ENCODE peak calls at places on chromosome 22, in nine cellular contexts. L, X, A, E, G, M, Z, K and F are unnamed samples.

GRCh38 chr22:26567610-26568009 is 22.3 kb downstream of the TPST2 start:
- DNase-seq in M (no peak), G (no peak), Z (no peak), K (no peak), A (no peak), X (no peak), E (no peak), L (no peak), F (no peak)

GRCh38 chr22:17915676-17916075 is 108.7 kb downstream of the MICAL3 start:
- DNase-seq in E (no peak), Z (no peak), X (no peak), M (no peak), L (no peak), A (no peak), G (no peak), K (no peak), F (no peak)

GRCh38 chr22:43393132-43393844 is 18.5 kb upstream of the MPPED1 start:
- DNase-seq in X (no peak), E (no peak), K (no peak), G (no peak), M (no peak), Z (no peak), L (no peak), A (no peak), F (no peak)

GRCh38 chr22:26079009-26079408 is 90.3 kb upstream of the SEZ6L start:
- DNase-seq in M (no peak), K (no peak), E (peak), X (no peak), Z (no peak), A (no peak), G (no peak), L (no peak), F (no peak)

GRCh38 chr22:21703684-21704316 is 31.8 kb downstream of the YPEL1 start:
- DNase-seq in G (no peak), X (no peak), K (no peak), M (no peak), E (no peak), Z (no peak), L (no peak), A (no peak), F (no peak)

GRCh38 chr22:20580179-20580578 is 72.8 kb downstream of the MED15 start:
- DNase-seq in M (no peak), E (no peak), G (no peak), K (no peak), L (no peak), A (no peak), X (no peak), Z (no peak), F (no peak)

GRCh38 chr22:17815703-17816254 is 41.5 kb upstream of the BID start:
- DNase-seq in M (no peak), E (no peak), G (no peak), Z (no peak), K (no peak), X (no peak), A (no peak), L (no peak), F (no peak)

GRCh38 chr22:24744638-24745037 is 29.9 kb downstream of the PIWIL3 start:
- DNase-seq in K (no peak), M (no peak), L (no peak), Z (no peak), X (no peak), G (no peak), A (no peak), E (no peak), F (no peak)

GRCh38 chr22:46845281-46846153 is 83.1 kb downstream of the TBC1D22A start:
- DNase-seq in K (no peak), L (no peak), A (no peak), X (no peak), E (peak), Z (no peak), G (no peak), M (no peak), F (peak)

GRCh38 chr22:32542332-32543019 is 67.9 kb downstream of the FBXO7 start:
- DNase-seq in L (no peak), X (no peak), M (no peak), E (no peak), Z (no peak), A (no peak), K (no peak), G (no peak), F (no peak)

GRCh38 chr22:22040908-22041307 is 58.3 kb upstream of the TOP3B start:
- DNase-seq in E (no peak), L (no peak), M (no peak), X (no peak), A (no peak), K (no peak), Z (no peak), G (no peak), F (no peak)

GRCh38 chr22:50146440-50147228 is 23.9 kb upstream of the PANX2 start:
- DNase-seq in A (no peak), Z (peak), X (peak), K (no peak), E (peak), G (peak), L (peak), M (no peak), F (no peak)

GRCh38 chr22:49553076-49553475 is 274.6 kb downstream of the BRD1 start:
- DNase-seq in X (no peak), A (no peak), L (no peak), E (no peak), M (no peak), K (no peak), G (no peak), Z (no peak), F (no peak)

GRCh38 chr22:20807315-20807752 is 33.4 kb downstream of the SERPIND1 start:
- DNase-seq in Z (peak), K (no peak), G (no peak), A (no peak), X (peak), M (peak), E (peak), L (peak), F (no peak)

GRCh38 chr22:20488946-20489345 is 6.6 kb downstream of the KLHL22 start:
- DNase-seq in A (no peak), G (no peak), K (no peak), L (no peak), Z (no peak), X (no peak), E (no peak), M (no peak), F (no peak)

GRCh38 chr22:32991353-32992115 is 66.6 kb downstream of the SYN3 start:
- DNase-seq in K (no peak), Z (no peak), E (peak), X (no peak), A (no peak), G (peak), L (peak), M (no peak), F (no peak)

GRCh38 chr22:24465566-24465965 is 29.6 kb upstream of the UPB1 start:
- DNase-seq in Z (no peak), M (no peak), K (no peak), E (peak), G (no peak), X (peak), L (peak), A (no peak), F (peak)

GRCh38 chr22:49461674-49462073 is 366.0 kb downstream of the BRD1 start:
- DNase-seq in M (no peak), Z (no peak), X (no peak), L (no peak), G (no peak), K (no peak), E (no peak), A (no peak), F (no peak)

GRCh38 chr22:32448980-32449379 is 15.3 kb downstream of the BPIFC start:
- DNase-seq in E (no peak), M (no peak), A (no peak), X (no peak), K (no peak), L (no peak), Z (no peak), G (no peak), F (no peak)

GRCh38 chr22:31637938-31638618 is 23.9 kb downstream of the PISD start:
- DNase-seq in E (no peak), Z (no peak), L (peak), X (no peak), A (no peak), G (no peak), K (no peak), M (no peak), F (no peak)

GRCh38 chr22:26466196-26466595 is 17.4 kb downstream of the HPS4 start:
- DNase-seq in L (no peak), M (no peak), X (no peak), K (no peak), G (no peak), E (peak), Z (peak), A (no peak), F (no peak)

GRCh38 chr22:26565181-26565580 is 24.8 kb downstream of the TPST2 start:
- DNase-seq in M (no peak), X (no peak), K (no peak), Z (no peak), A (no peak), L (no peak), G (no peak), E (no peak), F (no peak)

GRCh38 chr22:37032535-37033460 is 13.3 kb downstream of the MPST start:
- DNase-seq in M (no peak), Z (no peak), A (no peak), L (peak), E (peak), G (peak), K (no peak), X (no peak), F (no peak)
- H3K4me3 ChIP-seq in M (no peak), Z (no peak), A (no peak), L (no peak), E (no peak), G (no peak), K (no peak), X (no peak), F (no peak)

DNA sequence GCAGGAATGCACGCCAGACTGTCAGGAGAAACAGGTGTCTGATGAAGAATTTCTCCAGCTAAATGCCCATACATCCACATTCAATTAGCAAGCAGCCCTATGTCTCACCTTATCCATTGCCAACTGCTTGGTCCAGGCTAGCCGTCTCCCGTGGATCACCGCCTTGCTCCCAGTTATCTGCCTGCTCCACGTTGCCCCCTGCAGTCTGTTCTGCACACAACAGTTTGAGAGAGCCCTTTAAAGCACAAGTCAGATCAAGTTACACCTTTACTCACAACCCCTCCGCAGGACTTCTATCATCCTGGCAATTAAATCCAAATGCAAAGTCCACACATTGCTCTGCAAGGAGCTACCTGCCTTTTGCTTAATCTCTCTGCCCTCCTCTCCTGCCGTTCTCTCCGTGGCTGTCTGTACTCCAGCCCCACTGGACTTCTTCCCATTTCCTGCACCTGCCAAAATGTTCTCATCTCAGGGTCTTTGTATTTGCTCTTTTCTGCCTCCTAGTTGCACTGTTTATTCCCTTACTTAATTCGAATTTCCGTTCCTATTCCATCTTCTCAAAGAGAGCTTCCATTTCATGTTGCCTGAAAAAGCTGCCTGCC is 185.3 kb upstream of the LARGE1 start:
- DNase-seq in Z (no peak), A (no peak), K (peak), L (peak), G (peak), X (no peak), E (no peak), M (no peak), F (no peak)
- TF ChIP-seq CTCF in Z (peak), A (peak), K (peak), L (peak), G (peak), X (no peak), E (no peak), M (peak), F (no peak)

GRCh38 chr22:36411589-36412258 is 24.0 kb upstream of the MYH9 start:
- DNase-seq in K (peak), M (no peak), G (no peak), E (no peak), A (no peak), L (no peak), Z (no peak), X (no peak), F (no peak)
- H3K4me3 ChIP-seq in K (no peak), M (no peak), G (no peak), E (no peak), A (no peak), L (no peak), Z (no peak), X (no peak), F (no peak)

DNA sequence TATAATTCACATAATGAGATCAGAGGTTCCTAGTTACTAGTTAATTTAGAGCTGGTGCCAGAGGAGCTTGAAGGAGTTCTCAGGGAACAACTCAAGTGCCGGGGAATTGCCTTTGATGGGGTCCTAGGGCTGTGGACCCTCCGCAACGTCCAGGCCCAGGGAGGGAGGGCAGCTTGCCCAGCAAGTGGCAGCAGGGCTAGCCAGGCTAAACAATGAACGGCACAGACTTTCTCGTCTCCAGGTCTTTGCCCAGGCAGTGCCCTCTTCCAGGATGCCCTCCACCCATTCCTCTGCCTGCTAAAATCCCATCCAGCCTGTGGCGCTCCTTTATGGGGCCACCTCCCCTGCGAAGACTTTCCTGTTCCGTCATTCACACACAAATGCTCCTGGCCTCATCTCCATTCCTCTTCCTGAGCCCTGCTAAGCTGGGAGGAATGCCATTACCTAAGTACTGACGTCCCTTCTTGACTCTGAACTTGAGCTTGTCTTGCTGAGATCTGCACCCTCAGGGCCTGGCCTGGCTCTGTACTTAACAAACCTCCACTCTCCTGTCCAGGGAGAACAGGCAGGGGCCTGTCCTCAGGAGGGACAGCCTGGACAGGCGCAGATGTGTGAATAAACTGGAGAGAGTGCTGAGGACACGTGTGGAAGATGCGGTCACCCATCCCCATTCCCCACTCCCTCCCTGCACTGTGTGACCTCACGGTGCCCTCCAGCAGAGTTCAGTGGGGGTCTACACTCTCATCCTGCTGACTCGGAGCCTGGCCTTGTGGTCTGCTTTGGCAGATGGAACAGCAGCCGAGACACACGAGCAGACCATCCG is 91.2 kb downstream of the RTL6 start:
- DNase-seq in A (no peak), M (no peak), L (no peak), X (no peak), K (no peak), E (no peak), G (no peak), Z (peak), F (peak)
- TF ChIP-seq CTCF in A (no peak), M (no peak), L (no peak), X (no peak), K (no peak), E (no peak), G (no peak), Z (no peak), F (no peak)

GRCh38 chr22:45645526-45646414 is 25.9 kb upstream of the ATXN10 start:
- DNase-seq in Z (no peak), K (peak), X (no peak), L (peak), G (peak), A (no peak), E (peak), M (peak), F (no peak)
- H3K4me3 ChIP-seq in Z (peak), K (no peak), X (peak), L (no peak), G (no peak), A (no peak), E (no peak), M (peak), F (peak)